ENCODE peak calls at places on chromosome 10, in four cellular contexts. C, F, U and K are unnamed samples.

GRCh38 chr10:3194871-3195270 is 22.3 kb upstream of the PITRM1 start:
- DNase-seq in C (no peak), F (no peak), U (no peak), K (no peak)

GRCh38 chr10:4581929-4582328 is 244.1 kb upstream of the AKR1E2 start:
- DNase-seq in C (no peak), F (no peak), U (no peak), K (no peak)

GRCh38 chr10:8037199-8037801 is 17.2 kb upstream of the GATA3 start:
- DNase-seq in C (no peak), F (no peak), U (no peak), K (no peak)

GRCh38 chr10:72790216-72790990 is 98.5 kb downstream of the MCU start:
- DNase-seq in C (no peak), F (no peak), U (no peak), K (no peak)

GRCh38 chr10:31421322-31421721 is 102.3 kb downstream of the ZEB1 start:
- DNase-seq in C (no peak), F (no peak), U (no peak), K (no peak)

GRCh38 chr10:129952771-129953489 is 11.1 kb downstream of the EBF3 start:
- DNase-seq in C (no peak), F (no peak), U (no peak), K (no peak)

GRCh38 chr10:24259365-24260125 is 50.6 kb downstream of the KIAA1217 start:
- DNase-seq in C (no peak), F (no peak), U (no peak), K (no peak)

GRCh38 chr10:12625393-12626023 is 276.2 kb downstream of the CAMK1D start:
- DNase-seq in C (no peak), F (no peak), U (no peak), K (no peak)

GRCh38 chr10:111560042-111560441 is 483.2 kb downstream of the ADRA2A start:
- DNase-seq in C (no peak), F (no peak), U (no peak), K (no peak)

GRCh38 chr10:74282151-74282852 is 131.3 kb downstream of the ADK start:
- DNase-seq in C (no peak), F (no peak), U (no peak), K (no peak)

GRCh38 chr10:48934672-48935071 is 5.0 kb downstream of the LRRC18 start:
- DNase-seq in C (no peak), F (no peak), U (no peak), K (no peak)

GRCh38 chr10:46050956-46051355 is 4.9 kb upstream of the MSMB start:
- DNase-seq in C (no peak), F (no peak), U (no peak), K (no peak)

GRCh38 chr10:70544431-70545340 is 57.9 kb downstream of the PRF1 start:
- DNase-seq in C (peak), F (no peak), U (no peak), K (no peak)

GRCh38 chr10:71704816-71705215 is 14.8 kb downstream of the C10orf105 start:
- DNase-seq in C (no peak), F (no peak), U (no peak), K (no peak)

GRCh38 chr10:79129361-79129997 is 60.7 kb downstream of the ZMIZ1 start:
- DNase-seq in C (peak), F (peak), U (peak), K (peak)

GRCh38 chr10:113283189-113283588 is 269.7 kb upstream of the HABP2 start:
- DNase-seq in C (no peak), F (peak), U (peak), K (peak)

GRCh38 chr10:108586424-108586823 is 1336.9 kb downstream of the XPNPEP1 start:
- DNase-seq in C (no peak), F (no peak), U (no peak), K (peak)

GRCh38 chr10:35348609-35349388 is 12.5 kb downstream of the CCNY start:
- DNase-seq in C (peak), F (no peak), U (no peak), K (no peak)

GRCh38 chr10:79399242-79399831 is 46.1 kb downstream of the ZCCHC24 start:
- DNase-seq in C (no peak), F (peak), U (peak), K (peak)

GRCh38 chr10:73999703-74000102 is 1.8 kb downstream of the VCL start:
- DNase-seq in C (peak), F (no peak), U (no peak), K (no peak)

GRCh38 chr10:47246409-47247189 is 53.4 kb upstream of the GDF10 start:
- DNase-seq in C (no peak), F (no peak), U (no peak), K (no peak)

GRCh38 chr10:66746246-66746645 is 179.6 kb upstream of the LRRTM3 start:
- DNase-seq in C (no peak), F (no peak), U (no peak), K (no peak)

GRCh38 chr10:17851611-17852010 is 42.5 kb downstream of the MRC1 start:
- DNase-seq in C (no peak), F (no peak), U (peak), K (no peak)

GRCh38 chr10:133454204-133454893 is 604 bp downstream of the SCART1 start:
- DNase-seq in C (no peak), F (no peak), U (no peak), K (no peak)

GRCh38 chr10:72597897-72598296 is 28.0 kb downstream of the MICU1 start:
- DNase-seq in C (no peak), F (no peak), U (no peak), K (no peak)

GRCh38 chr10:92747600-92747999 is 57.8 kb downstream of the HHEX start:
- DNase-seq in C (peak), F (no peak), U (no peak), K (no peak)

GRCh38 chr10:125003901-125004467 is 62.1 kb downstream of the ZRANB1 start:
- DNase-seq in C (no peak), F (no peak), U (no peak), K (peak)

DNA sequence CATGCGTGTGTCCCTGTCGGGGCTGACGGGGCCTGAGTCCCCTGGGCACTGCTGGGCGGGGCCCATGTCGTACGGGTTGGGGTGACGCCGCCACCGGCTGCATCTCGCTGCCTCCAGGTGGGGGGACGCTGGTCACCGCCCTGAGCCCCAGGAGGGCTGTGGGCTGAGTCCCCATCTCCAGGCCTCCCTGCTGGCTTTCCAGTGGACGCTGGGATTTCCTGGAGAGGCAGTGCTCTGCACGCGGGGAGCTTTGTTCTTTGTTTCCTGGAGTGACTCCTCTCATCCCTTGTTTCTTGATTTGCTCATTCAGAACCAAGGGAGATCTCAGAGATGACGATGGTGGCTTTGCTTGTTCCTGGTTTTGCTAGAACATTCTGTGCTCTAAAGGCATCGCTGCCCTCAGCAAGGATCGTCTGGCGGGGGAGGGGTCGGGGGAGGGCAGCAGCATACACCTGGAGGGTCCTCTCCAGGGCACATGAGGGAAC is 21.0 kb downstream of the PWWP2B start:
- DNase-seq in C (no peak), F (no peak), U (no peak), K (no peak)
- TF ChIP-seq ELF4 in C (no peak), F (no peak), U (no peak), K (no peak)

GRCh38 chr10:95221124-95221523 is 27.1 kb downstream of the ACSM6 start:
- DNase-seq in C (peak), F (no peak), U (no peak), K (peak)
- TF ChIP-seq ELF4 in C (no peak), F (no peak), U (no peak), K (no peak)

DNA sequence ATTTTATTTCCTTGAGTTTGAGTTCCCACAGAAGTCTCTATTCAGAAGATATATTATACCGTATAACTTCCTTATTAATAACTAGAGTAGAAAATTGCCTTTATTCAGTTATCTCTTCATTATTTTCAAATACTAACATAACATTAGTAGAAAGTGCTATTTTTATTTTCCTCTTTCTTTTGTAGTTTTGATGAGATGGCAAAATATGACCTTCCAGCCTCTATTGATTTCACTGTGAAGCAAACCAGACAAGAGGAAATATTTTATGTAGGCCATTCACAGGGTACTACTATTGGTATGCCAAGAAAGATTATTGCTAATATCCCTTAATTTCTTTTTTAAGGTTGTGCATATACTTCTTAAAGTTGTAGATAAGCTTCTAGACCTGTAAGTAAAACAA is 7.9 kb downstream of the LIPJ start:
- DNase-seq in C (no peak), F (no peak), U (no peak), K (no peak)
- TF ChIP-seq ELF4 in C (no peak), F (no peak), U (no peak), K (no peak)

GRCh38 chr10:127148066-127148932 is 48.1 kb downstream of the INSYN2A start:
- DNase-seq in C (no peak), F (no peak), U (no peak), K (no peak)

GRCh38 chr10:127150136-127150535 is 46.3 kb downstream of the INSYN2A start:
- DNase-seq in C (no peak), F (no peak), U (no peak), K (no peak)

GRCh38 chr10:127149613-127150081 is 46.7 kb downstream of the INSYN2A start:
- DNase-seq in C (no peak), F (no peak), U (no peak), K (no peak)

GRCh38 chr10:127151541-127151940 is 44.9 kb downstream of the INSYN2A start:
- DNase-seq in C (no peak), F (no peak), U (no peak), K (no peak)

DNA sequence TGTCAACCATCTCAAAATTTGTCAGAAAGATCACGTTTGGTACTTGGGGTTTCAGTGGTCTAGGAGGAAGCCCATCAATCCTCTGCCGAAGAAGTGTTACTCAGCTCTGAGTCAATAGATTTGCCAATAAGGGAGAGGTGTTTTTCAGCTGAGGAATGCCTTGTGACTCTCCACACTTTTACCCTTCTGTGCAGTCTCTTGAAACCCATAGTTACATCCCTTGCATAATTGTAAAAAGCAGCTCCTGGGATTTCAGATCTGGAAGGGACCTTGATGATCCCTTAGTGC is 47.5 kb downstream of the INSYN2A start:
- DNase-seq in C (no peak), F (no peak), U (no peak), K (no peak)
- TF ChIP-seq ELF4 in C (no peak), F (no peak), U (no peak), K (no peak)

GRCh38 chr10:106360870-106361269 is 803.6 kb downstream of the SORCS1 start:
- DNase-seq in C (no peak), F (no peak), U (no peak), K (no peak)
- TF ChIP-seq ELF4 in C (no peak), F (no peak), U (no peak), K (no peak)

DNA sequence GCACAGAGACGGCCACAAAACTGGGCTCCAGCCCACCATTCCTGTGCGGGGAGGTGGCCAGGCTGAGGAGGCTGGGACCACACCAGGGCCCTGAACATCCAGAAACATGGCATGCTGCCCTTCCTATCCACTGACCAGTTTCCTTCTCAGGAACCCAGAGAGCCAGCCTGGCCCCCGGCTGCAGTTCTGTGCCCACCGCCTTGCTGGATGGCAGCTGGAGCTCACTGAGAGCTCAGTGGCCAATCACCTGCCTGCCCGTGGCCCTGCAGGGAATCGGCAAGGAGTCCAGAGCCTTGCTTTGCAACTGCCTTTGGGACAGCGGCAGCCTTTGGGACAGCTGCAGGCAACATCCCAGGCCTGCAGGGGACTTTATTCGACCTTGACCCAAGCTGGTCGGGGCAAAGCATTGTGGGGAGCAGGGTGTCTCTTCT is 30.4 kb downstream of the STK32C start:
- DNase-seq in C (no peak), F (no peak), U (no peak), K (no peak)
- TF ChIP-seq ELF4 in C (no peak), F (no peak), U (no peak), K (no peak)

GRCh38 chr10:89915970-89916369 is 214.6 kb downstream of the KIF20B start:
- DNase-seq in C (no peak), F (no peak), U (no peak), K (no peak)

GRCh38 chr10:89916481-89916880 is 215.1 kb downstream of the KIF20B start:
- DNase-seq in C (no peak), F (no peak), U (no peak), K (no peak)

GRCh38 chr10:89915021-89915420 is 213.6 kb downstream of the KIF20B start:
- DNase-seq in C (no peak), F (no peak), U (no peak), K (no peak)
- TF ChIP-seq ELF4 in C (no peak), F (no peak), U (no peak), K (no peak)